ENCODE peak calls at places on chromosomes 13 and 19, in eight cellular contexts. N is AG10803, E is PC-3, D is mesendoderm, X is kidney, W is left lung, H is mammary epithelial cell, L is breast epithelium. F is an unnamed sample.

GRCh38 chr19:38831142-38831605 is 420 bp downstream of the ECH1 start:
- DNase-seq in N (peak; percentile 97), D (peak; percentile 74), E (peak; percentile 91), H (peak; percentile 86), X (peak; percentile 90), W (peak; percentile 92), L (peak; percentile 89), F (peak; percentile 92)

GRCh38 chr19:34145741-34146202 is 26.5 kb upstream of the LSM14A start:
- DNase-seq in W (no peak), N (peak; percentile 36), L (no peak), D (peak; percentile 63), E (peak; percentile 64), H (peak; percentile 30), X (no peak), F (no peak)

GRCh38 chr19:18167975-18168645 is 5.5 kb upstream of the IFI30 start:
- DNase-seq in N (no peak), E (peak; percentile 53), X (no peak), D (no peak), W (no peak), H (no peak), L (no peak), F (no peak)

GRCh38 chr13:46519177-46519576 is 33.8 kb upstream of the LRCH1 start:
- DNase-seq in L (no peak), N (no peak), E (no peak), X (no peak), D (no peak), W (no peak), H (no peak), F (no peak)

GRCh38 chr19:43780706-43781525 is at the start of gene KCNN4:
- DNase-seq in X (peak; percentile 74), D (no peak), W (peak; percentile 76), H (peak; percentile 96), E (peak; percentile 77), L (no peak), N (peak; percentile 62), F (no peak)

GRCh38 chr13:101289764-101290163 is 126.5 kb downstream of the NALCN start:
- DNase-seq in W (no peak), E (no peak), H (peak; percentile 26), X (no peak), N (peak; percentile 50), D (peak; percentile 85), L (no peak), F (no peak)

GRCh38 chr13:23902975-23903905 is 5.9 kb upstream of the C1QTNF9B start:
- DNase-seq in X (peak; percentile 76), W (peak; percentile 82), N (no peak), D (no peak), E (no peak), L (no peak), H (no peak), F (no peak)

GRCh38 chr13:104961246-104961645 is 1574.2 kb downstream of the EFNB2 start:
- DNase-seq in H (no peak), W (peak; percentile 47), X (no peak), E (no peak), L (no peak), D (no peak), N (no peak), F (no peak)

GRCh38 chr13:101916108-101916757 is 463.8 kb downstream of the ITGBL1 start:
- DNase-seq in L (no peak), W (peak; percentile 69), E (no peak), H (peak; percentile 6), N (no peak), X (peak; percentile 73), D (peak; percentile 74), F (no peak)

GRCh38 chr19:3269972-3270667 is 45.7 kb downstream of the CELF5 start:
- DNase-seq in X (no peak), L (no peak), H (no peak), N (no peak), E (no peak), D (no peak), W (no peak), F (no peak)

GRCh38 chr19:4676955-4677731 is 7.0 kb upstream of the MYDGF start:
- DNase-seq in E (peak; percentile 53), W (no peak), N (peak; percentile 60), X (no peak), L (no peak), H (no peak), D (peak; percentile 94), F (no peak)

GRCh38 chr19:47094557-47095517 is 18.7 kb downstream of the ZC3H4 start:
- DNase-seq in D (no peak), L (no peak), W (peak; percentile 88), E (no peak), X (peak; percentile 71), N (no peak), H (no peak), F (no peak)

GRCh38 chr19:45293682-45294081 is 29.0 kb downstream of the CKM start:
- DNase-seq in X (no peak), W (no peak), H (peak; percentile 43), L (no peak), D (no peak), E (peak; percentile 16), N (no peak), F (no peak)

GRCh38 chr13:39509616-39510015 is 93.4 kb downstream of the LHFPL6 start:
- DNase-seq in D (no peak), L (no peak), H (no peak), E (no peak), W (no peak), X (no peak), N (no peak), F (no peak)

GRCh38 chr19:11499890-11500420 is 5.7 kb downstream of the ZNF653 start:
- DNase-seq in W (no peak), L (no peak), E (no peak), H (no peak), N (no peak), D (no peak), X (no peak), F (no peak)

GRCh38 chr19:36686365-36687213 is 823 bp upstream of the ZNF567 start:
- DNase-seq in W (no peak), D (peak; percentile 10), H (no peak), X (peak; percentile 72), E (peak; percentile 2), N (no peak), L (no peak), F (no peak)

GRCh38 chr13:52739468-52740071 is at the start of gene CNMD:
- DNase-seq in D (peak; percentile 52), L (no peak), X (no peak), H (no peak), N (no peak), W (peak; percentile 65), E (no peak), F (no peak)
- H3K4me3 ChIP-seq in D (peak within 1 kb of the TSS; percentile 51), L (peak within 1 kb of the TSS; percentile 58), X (peak within 1 kb of the TSS; percentile 10), H (no peak within 1 kb of the TSS), N (no peak within 1 kb of the TSS), W (peak within 1 kb of the TSS; percentile 34), E (no peak within 1 kb of the TSS), F (no peak within 1 kb of the TSS)

DNA sequence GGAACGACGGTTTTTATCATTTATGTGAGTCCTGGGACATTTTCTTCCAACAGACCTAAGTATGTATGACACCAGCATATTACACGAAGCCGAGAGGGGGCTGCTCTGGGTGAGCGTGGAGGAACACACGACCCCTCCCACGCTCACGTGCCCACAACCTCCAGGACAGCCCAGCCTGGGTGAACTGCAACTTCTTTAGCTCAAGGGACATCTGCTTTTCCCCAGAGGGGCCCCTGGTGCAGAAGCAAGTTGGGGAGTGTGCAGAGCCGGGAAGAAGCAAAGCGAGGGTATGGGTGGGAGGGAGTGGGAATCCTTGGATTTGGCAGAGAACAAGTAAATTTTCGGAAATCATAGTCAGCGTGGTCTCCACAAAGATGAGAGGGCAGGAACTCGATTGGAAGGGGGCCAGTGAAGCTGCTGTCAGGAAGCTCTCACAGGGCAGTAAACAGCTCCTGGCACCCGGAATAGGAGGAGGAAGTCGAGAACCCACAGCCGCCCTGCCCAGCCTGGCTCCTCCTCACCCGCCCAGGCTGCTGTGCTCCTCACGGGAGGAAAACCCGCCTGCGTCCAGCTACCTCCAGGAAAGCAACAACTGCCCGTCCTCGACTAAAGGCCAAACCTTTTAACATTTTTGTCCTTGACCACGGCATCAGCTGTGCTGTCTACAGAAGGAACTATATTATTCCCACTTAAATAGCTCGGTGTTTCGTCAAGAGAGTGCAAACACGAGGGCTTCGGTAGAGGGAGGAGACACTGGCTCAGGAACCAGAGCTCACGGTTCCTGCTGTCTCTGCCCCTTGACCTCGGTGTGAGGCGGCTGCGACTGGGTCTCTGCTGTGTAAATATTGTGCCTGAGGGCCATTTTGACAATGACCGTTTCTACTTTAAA is 17.2 kb upstream of the CFAP97D2 start:
- DNase-seq in X (peak; percentile 87), H (no peak), L (peak; percentile 50), W (peak; percentile 92), D (no peak), N (peak; percentile 47), E (peak; percentile 52), F (no peak)
- H3K4me3 ChIP-seq in X (no peak overlapping the region), H (no peak overlapping the region), L (peak overlapping the region; percentile 53), W (peak overlapping the region; percentile 22), D (no peak overlapping the region), N (peak overlapping the region; percentile 26), E (peak overlapping the region; percentile 31), F (no peak overlapping the region)

GRCh38 chr13:109778102-109778542 is 8.3 kb downstream of the IRS2 start:
- DNase-seq in N (no peak), L (no peak), H (peak; percentile 59), W (no peak), E (peak; percentile 56), D (peak; percentile 29), X (no peak), F (no peak)
- H3K4me3 ChIP-seq in N (peak overlapping the region; percentile 21), L (peak overlapping the region; percentile 97), H (no peak overlapping the region), W (no peak overlapping the region), E (peak overlapping the region; percentile 57), D (no peak overlapping the region), X (peak overlapping the region; percentile 14), F (no peak overlapping the region)

GRCh38 chr13:33800646-33801186 is 17.2 kb upstream of the RFC3 start:
- DNase-seq in X (no peak), E (no peak), H (no peak), D (no peak), W (no peak), L (no peak), N (no peak), F (no peak)

GRCh38 chr13:33806470-33807248 is 11.3 kb upstream of the RFC3 start:
- DNase-seq in D (no peak), X (no peak), E (no peak), N (no peak), L (no peak), W (no peak), H (no peak), F (no peak)
- H3K4me3 ChIP-seq in D (no peak overlapping the region), X (no peak overlapping the region), E (no peak overlapping the region), N (no peak overlapping the region), L (no peak overlapping the region), W (no peak overlapping the region), H (no peak overlapping the region), F (no peak overlapping the region)

DNA sequence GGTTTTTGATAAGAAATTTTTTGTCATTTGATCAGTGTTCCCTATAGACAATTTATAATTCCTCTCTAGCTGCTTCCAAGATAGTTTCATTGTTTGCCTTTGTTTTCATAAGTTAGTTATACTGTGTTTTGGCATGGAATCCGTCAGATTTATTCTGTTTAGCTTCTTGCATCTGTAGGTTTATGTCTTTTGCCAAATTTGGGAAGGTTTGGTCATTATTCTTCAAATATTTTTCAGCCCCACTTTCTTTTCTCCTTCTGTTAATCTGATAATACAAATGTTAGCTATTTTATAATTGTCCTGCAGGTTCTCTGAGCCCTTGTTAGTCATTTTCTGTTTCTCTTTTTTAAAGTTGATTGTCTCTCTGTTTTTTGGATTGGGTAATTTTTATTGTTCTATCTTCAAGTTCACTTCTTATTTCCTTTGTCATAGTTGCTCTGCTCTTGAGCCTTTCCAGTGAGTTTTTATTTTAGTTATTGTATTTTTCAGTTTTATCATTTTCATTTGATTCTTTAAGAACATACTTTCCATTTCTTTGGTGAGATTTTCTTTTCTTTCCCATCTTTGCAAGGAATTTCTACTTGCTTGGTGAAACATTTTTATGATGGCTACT is 5.9 kb upstream of the FCGBP start:
- DNase-seq in H (no peak), L (no peak), N (no peak), W (no peak), X (no peak), D (no peak), E (no peak), F (no peak)
- H3K4me3 ChIP-seq in H (no peak overlapping the region), L (no peak overlapping the region), N (no peak overlapping the region), W (no peak overlapping the region), X (no peak overlapping the region), D (no peak overlapping the region), E (no peak overlapping the region), F (no peak overlapping the region)

F was measured in LNCaP clone FGC.